ENCODE peak calls at places on chromosomes 12 and 14, in seven cellular contexts. W, I, C, R, J, P and M are unnamed samples.

GRCh38 chr14:81137316-81137715 is 83.4 kb downstream of the GTF2A1 start:
- DNase-seq in W (no peak), I (peak), C (peak), R (no peak), J (no peak), P (no peak), M (no peak)

GRCh38 chr12:1644523-1645438 is 15.8 kb downstream of the WNT5B start:
- DNase-seq in W (peak), I (no peak), C (peak), R (peak), J (no peak), P (peak), M (peak)

GRCh38 chr12:109173443-109174240 is 57.3 kb downstream of the ACACB start:
- DNase-seq in W (no peak), I (no peak), C (no peak), R (no peak), J (no peak), P (no peak), M (no peak)

GRCh38 chr12:130636370-130636769 is 79.7 kb downstream of the RIMBP2 start:
- DNase-seq in W (no peak), I (no peak), C (no peak), R (no peak), J (no peak), P (no peak), M (no peak)

GRCh38 chr14:93333631-93334095 is 827 bp upstream of the BTBD7 start:
- DNase-seq in W (no peak), I (no peak), C (no peak), R (no peak), J (no peak), P (no peak), M (no peak)

GRCh38 chr14:28773917-28774691 is 7.5 kb downstream of the FOXG1 start:
- DNase-seq in W (peak), I (no peak), C (no peak), R (peak), J (no peak), P (peak), M (no peak)

GRCh38 chr12:123938679-123939480 is 33.8 kb downstream of the CCDC92 start:
- DNase-seq in W (no peak), I (no peak), C (no peak), R (no peak), J (no peak), P (no peak), M (no peak)

GRCh38 chr12:95215925-95216324 is 1.3 kb downstream of the FGD6 start:
- DNase-seq in W (no peak), I (no peak), C (peak), R (no peak), J (no peak), P (no peak), M (no peak)

GRCh38 chr14:39395555-39396254 is 36.5 kb downstream of the FBXO33 start:
- DNase-seq in W (no peak), I (peak), C (peak), R (no peak), J (no peak), P (no peak), M (no peak)

GRCh38 chr12:100935929-100936328 is 141.4 kb downstream of the ANO4 start:
- DNase-seq in W (no peak), I (no peak), C (no peak), R (no peak), J (no peak), P (no peak), M (no peak)

GRCh38 chr14:68854421-68854820 is 61.6 kb upstream of the ZFP36L1 start:
- DNase-seq in W (no peak), I (no peak), C (no peak), R (no peak), J (no peak), P (no peak), M (no peak)

GRCh38 chr14:104651876-104652260 is 37.5 kb upstream of the INF2 start:
- DNase-seq in W (no peak), I (no peak), C (no peak), R (no peak), J (no peak), P (no peak), M (no peak)

GRCh38 chr14:69839017-69839416 is 40.2 kb upstream of the SMOC1 start:
- DNase-seq in W (no peak), I (no peak), C (no peak), R (no peak), J (no peak), P (no peak), M (no peak)

GRCh38 chr14:71497645-71498086 is 434.6 kb upstream of the RGS6 start:
- DNase-seq in W (peak), I (no peak), C (no peak), R (peak), J (peak), P (no peak), M (no peak)

GRCh38 chr14:105472496-105472991 is 2.1 kb upstream of the CRIP2 start:
- DNase-seq in W (no peak), I (no peak), C (no peak), R (no peak), J (no peak), P (no peak), M (no peak)

GRCh38 chr12:78898416-78898815 is 33.8 kb downstream of the SYT1 start:
- DNase-seq in W (peak), I (no peak), C (no peak), R (peak), J (no peak), P (peak), M (no peak)

GRCh38 chr14:57378661-57379060 is 11.7 kb upstream of the NAA30 start:
- DNase-seq in W (no peak), I (no peak), C (no peak), R (no peak), J (no peak), P (no peak), M (no peak)

GRCh38 chr12:115135800-115136211 is 451.8 kb upstream of the TBX3 start:
- DNase-seq in W (peak), I (no peak), C (no peak), R (no peak), J (no peak), P (no peak), M (peak)

GRCh38 chr12:116161588-116161987 is 115.9 kb downstream of the MED13L start:
- DNase-seq in W (no peak), I (no peak), C (no peak), R (no peak), J (no peak), P (no peak), M (no peak)

GRCh38 chr12:124457287-124458219 is 109.9 kb downstream of the NCOR2 start:
- DNase-seq in W (no peak), I (no peak), C (no peak), R (no peak), J (peak), P (no peak), M (peak)

GRCh38 chr12:31388713-31389112 is 62.8 kb upstream of the SINHCAF start:
- DNase-seq in W (no peak), I (no peak), C (no peak), R (no peak), J (no peak), P (no peak), M (no peak)

GRCh38 chr12:12441891-12442461 is 85.1 kb downstream of the BORCS5 start:
- DNase-seq in W (no peak), I (no peak), C (no peak), R (no peak), J (no peak), P (no peak), M (no peak)

GRCh38 chr12:109741970-109742372 is 28.3 kb downstream of the FAM222A start:
- DNase-seq in W (no peak), I (no peak), C (no peak), R (no peak), J (no peak), P (no peak), M (peak)

GRCh38 chr14:90551070-90551704 is 154.4 kb downstream of the CALM1 start:
- DNase-seq in W (no peak), I (no peak), C (no peak), R (no peak), J (no peak), P (no peak), M (no peak)

GRCh38 chr14:77002889-77003288 is 25.6 kb downstream of the IRF2BPL start:
- DNase-seq in W (no peak), I (no peak), C (no peak), R (no peak), J (no peak), P (no peak), M (no peak)

GRCh38 chr14:103550451-103551337 is 11.8 kb downstream of the BAG5 start:
- DNase-seq in W (no peak), I (no peak), C (no peak), R (no peak), J (no peak), P (no peak), M (peak)

GRCh38 chr12:9957834-9958233 is 13.4 kb upstream of the CLEC12A start:
- DNase-seq in W (no peak), I (no peak), C (no peak), R (no peak), J (no peak), P (no peak), M (no peak)

GRCh38 chr12:27906658-27907473 is 65.7 kb downstream of the PTHLH start:
- DNase-seq in W (no peak), I (no peak), C (no peak), R (no peak), J (no peak), P (no peak), M (no peak)

GRCh38 chr12:81450920-81451739 is 308.0 kb downstream of the PPFIA2 start:
- DNase-seq in W (peak), I (peak), C (peak), R (no peak), J (no peak), P (peak), M (no peak)

GRCh38 chr12:62654558-62655241 is 188.1 kb downstream of the MON2 start:
- DNase-seq in W (no peak), I (no peak), C (no peak), R (no peak), J (no peak), P (no peak), M (no peak)

GRCh38 chr12:116601524-116601923 is 42.3 kb downstream of the MAP1LC3B2 start:
- DNase-seq in W (no peak), I (peak), C (peak), R (no peak), J (no peak), P (no peak), M (no peak)

GRCh38 chr12:99618657-99619056 is 28.9 kb upstream of the GARIN6 start:
- DNase-seq in W (no peak), I (no peak), C (no peak), R (no peak), J (no peak), P (no peak), M (no peak)

GRCh38 chr12:124398578-124399227 is 103.8 kb downstream of the RFLNA start:
- DNase-seq in W (no peak), I (no peak), C (no peak), R (no peak), J (no peak), P (no peak), M (peak)